ENCODE peak calls at places on chromosome 1, in four cellular contexts. O is HepG2, W is H1, X is GM12878. Y is an unnamed sample.
A peak's percentile ranks its signal among the peaks of the same experiment; 100 is the strongest.

GRCh38 chr1:170530972-170531757 is 801 bp upstream of the GORAB start:
- DNase-seq in O (no peak), W (no peak), X (no peak), Y (no peak)

GRCh38 chr1:22500476-22500875 is 48.8 kb downstream of the ZBTB40 start:
- DNase-seq in O (no peak), X (no peak), W (no peak), Y (no peak)

GRCh38 chr1:10833630-10834557 is 37.4 kb upstream of the CASZ1 start:
- DNase-seq in X (no peak), W (no peak), O (no peak), Y (no peak)

GRCh38 chr1:156291226-156292061 is 4.0 kb downstream of the GLMP start:
- DNase-seq in X (no peak), W (peak; percentile 75), O (peak; percentile 94), Y (peak; percentile 81)

GRCh38 chr1:156419863-156420208 is 50.8 kb downstream of the RHBG start:
- DNase-seq in X (no peak), O (peak; percentile 7), W (no peak), Y (no peak)

GRCh38 chr1:966603-967295 is 467 bp downstream of the PLEKHN1 start:
- DNase-seq in O (peak; percentile 31), X (no peak), W (no peak), Y (peak; percentile 61)

GRCh38 chr1:213415686-213416380 is 364.8 kb downstream of the RPS6KC1 start:
- DNase-seq in W (no peak), X (no peak), O (no peak), Y (no peak)

GRCh38 chr1:54542120-54542961 is 5.7 kb upstream of the ACOT11 start:
- DNase-seq in W (peak; percentile 76), X (peak; percentile 9), O (peak; percentile 81), Y (peak; percentile 84)

GRCh38 chr1:16254263-16254948 is 17.4 kb upstream of the CPLANE2 start:
- DNase-seq in X (no peak), W (no peak), O (no peak), Y (no peak)

GRCh38 chr1:108852541-108852940 is 4.4 kb downstream of the AKNAD1 start:
- DNase-seq in X (no peak), O (no peak), W (no peak), Y (no peak)

GRCh38 chr1:1599919-1600860 is at the start of gene FNDC10:
- DNase-seq in W (no peak), O (no peak), X (no peak), Y (no peak)

GRCh38 chr1:199168895-199169294 is 530.1 kb downstream of the PTPRC start:
- DNase-seq in X (no peak), W (no peak), O (no peak), Y (no peak)
- TF ChIP-seq SUZ12 in X (no peak), W (no peak), O (no peak), Y (no peak)

DNA sequence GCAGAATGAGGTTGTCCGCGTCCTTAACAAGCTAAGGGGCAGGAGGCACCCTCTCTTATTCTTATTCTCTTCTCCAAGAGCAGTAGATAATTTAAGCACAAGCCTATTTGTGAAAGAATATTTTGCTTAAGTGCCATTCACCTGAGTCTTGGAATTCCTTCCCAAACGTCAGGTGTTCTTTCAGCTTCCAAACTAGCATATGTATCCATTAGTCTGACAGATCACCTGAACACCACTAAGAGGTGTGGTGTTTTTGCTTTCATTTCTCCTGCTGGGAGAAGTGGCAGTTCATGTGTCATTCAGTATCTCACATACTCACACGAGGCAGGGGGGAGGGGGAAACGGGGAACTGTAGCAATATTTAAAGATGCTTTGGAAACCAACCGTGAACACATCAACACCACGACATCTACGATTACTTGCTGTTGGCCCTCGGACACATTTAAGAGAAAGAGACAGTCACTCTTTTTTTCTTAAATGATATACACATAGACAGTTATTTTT is 45.5 kb upstream of the RBM15 start:
- DNase-seq in X (no peak), W (no peak), O (no peak), Y (no peak)
- TF ChIP-seq SUZ12 in X (no peak), W (no peak), O (no peak), Y (no peak)

DNA sequence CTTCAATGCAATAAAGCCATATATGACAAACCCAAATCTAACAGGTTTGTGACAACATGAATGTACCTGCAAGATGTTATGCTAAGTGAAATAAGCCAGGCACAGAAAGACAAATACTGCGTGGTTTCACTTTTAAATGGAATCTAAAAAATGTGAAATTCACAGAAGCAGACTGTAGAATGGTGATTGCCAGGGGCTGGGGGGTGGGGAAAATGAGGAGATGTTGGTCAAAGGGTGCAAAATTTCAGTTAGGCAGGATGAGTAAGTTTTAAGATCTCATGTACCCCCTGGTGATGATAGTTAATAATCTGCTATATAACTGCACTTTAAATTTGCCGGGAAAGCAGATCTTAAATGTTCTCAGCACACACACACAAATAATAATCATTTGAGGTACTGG is 160.5 kb downstream of the PTBP2 start:
- DNase-seq in O (no peak), W (no peak), X (no peak), Y (no peak)
- TF ChIP-seq SUZ12 in O (no peak), W (no peak), X (no peak), Y (no peak)

GRCh38 chr1:30588311-30589073 is 134.9 kb downstream of the MATN1 start:
- DNase-seq in W (no peak), X (no peak), O (no peak), Y (no peak)

GRCh38 chr1:30589083-30589482 is 134.3 kb downstream of the MATN1 start:
- DNase-seq in W (no peak), X (no peak), O (no peak), Y (no peak)

DNA sequence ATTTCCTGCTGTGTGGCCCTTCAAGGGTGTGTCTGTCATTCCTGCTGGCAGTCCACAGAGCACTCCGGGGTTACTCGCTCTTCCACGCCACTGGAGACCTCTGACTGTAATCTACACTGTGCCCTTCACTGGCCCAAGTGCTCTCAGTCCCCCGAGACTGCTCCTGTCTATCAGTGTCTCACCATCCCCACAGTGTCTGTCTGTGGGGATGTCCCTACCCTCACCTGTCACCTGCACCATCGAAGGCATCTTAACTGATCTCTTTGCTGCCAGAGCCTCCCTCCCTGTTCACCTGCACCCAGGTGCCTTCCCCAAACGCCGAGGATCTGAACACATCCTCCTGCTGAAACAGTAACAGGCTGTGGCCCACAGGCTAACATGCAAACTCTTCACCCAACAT is 136.7 kb downstream of the MATN1 start:
- DNase-seq in O (no peak), W (no peak), X (no peak), Y (peak; percentile 17)
- TF ChIP-seq SUZ12 in O (no peak), W (no peak), X (no peak), Y (no peak)

GRCh38 chr1:228411548-228412430 is 4.9 kb downstream of the TRIM17 start:
- DNase-seq in X (no peak), O (no peak), W (no peak), Y (no peak)

GRCh38 chr1:228411121-228411520 is 4.5 kb upstream of the TRIM11 start:
- DNase-seq in X (no peak), O (no peak), W (no peak), Y (no peak)

GRCh38 chr1:228414511-228415211 is 2.0 kb downstream of the TRIM17 start:
- DNase-seq in W (no peak), O (no peak), X (no peak), Y (no peak)

GRCh38 chr1:228415221-228415620 is 1.4 kb downstream of the TRIM17 start:
- DNase-seq in O (no peak), W (no peak), X (no peak), Y (no peak)

GRCh38 chr1:228413241-228414010 is 3.2 kb downstream of the TRIM17 start:
- DNase-seq in O (no peak), X (no peak), W (no peak), Y (no peak)
- TF ChIP-seq SUZ12 in O (no peak), X (no peak), W (no peak), Y (no peak)

GRCh38 chr1:218851601-218852000 is 322.1 kb upstream of the LYPLAL1 start:
- DNase-seq in X (no peak), O (no peak), W (no peak), Y (no peak)
- TF ChIP-seq SUZ12 in X (no peak), O (no peak), W (no peak), Y (no peak)

GRCh38 chr1:24182041-24182440 is 5.0 kb downstream of the IFNLR1 start:
- DNase-seq in W (no peak), O (no peak), X (no peak), Y (no peak)
- TF ChIP-seq SUZ12 in W (no peak), O (no peak), X (no peak), Y (no peak)

DNA sequence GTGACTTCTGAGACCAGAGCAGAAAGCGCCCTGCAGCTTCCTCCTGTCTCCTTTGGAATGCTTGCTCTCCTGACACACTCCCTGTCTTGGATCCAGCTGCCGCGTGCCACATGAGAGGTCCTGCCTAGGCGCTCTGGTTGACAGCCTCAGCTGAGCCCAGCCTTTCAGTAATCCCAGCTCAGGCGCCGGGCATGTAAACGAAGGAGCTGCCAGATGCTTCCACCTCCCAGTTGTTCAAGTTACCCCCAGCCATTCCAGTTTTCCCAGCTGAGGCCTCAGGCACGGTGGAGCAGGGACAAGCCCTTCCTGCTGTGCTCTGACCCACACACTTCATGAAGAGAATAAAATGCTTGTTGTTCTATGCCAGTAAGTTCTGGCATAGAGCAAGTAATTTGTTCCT is 14.3 kb upstream of the CD34 start:
- DNase-seq in X (no peak), O (no peak), W (no peak), Y (peak; percentile 21)
- TF ChIP-seq SUZ12 in X (no peak), O (no peak), W (no peak), Y (no peak)

GRCh38 chr1:77850082-77850481 is 38.3 kb upstream of the NEXN start:
- DNase-seq in W (no peak), O (no peak), X (no peak), Y (no peak)

GRCh38 chr1:77846966-77847365 is 41.5 kb upstream of the NEXN start:
- DNase-seq in O (no peak), W (no peak), X (no peak), Y (no peak)

GRCh38 chr1:77847621-77848080 is 40.8 kb upstream of the NEXN start:
- DNase-seq in O (no peak), X (peak; percentile 2), W (no peak), Y (no peak)
- TF ChIP-seq SUZ12 in O (no peak), X (no peak), W (no peak), Y (no peak)